ENCODE peak calls at places on chromosomes 7 and 10, in ten cellular contexts. G is heart left ventricle, B is lower leg skin, T is esophagus squamous epithelium, H is fibroblast of mammary gland, F is cardiac fibroblast, A is left ventricle myocardium inferior, C is sigmoid colon, Q is choroid plexus epithelial cell, S is fibroblast of villous mesenchyme. N is an unnamed sample.
A peak's percentile ranks its signal among the peaks of the same experiment; 100 is the strongest.

GRCh38 chr10:120538091-120538490 is 81.1 kb downstream of the PLPP4 start:
- DNase-seq in G (no peak), B (no peak), T (no peak), H (no peak), F (no peak), A (no peak), C (no peak), Q (no peak), S (no peak), N (no peak)

GRCh38 chr7:79523426-79523825 is 70.0 kb upstream of the MAGI2 start:
- DNase-seq in G (no peak), B (no peak), T (no peak), H (peak; percentile 22), F (peak; percentile 72), A (no peak), C (no peak), Q (peak; percentile 82), S (peak; percentile 24), N (peak; percentile 39)

GRCh38 chr7:82840061-82840460 is 322.6 kb downstream of the PCLO start:
- DNase-seq in G (no peak), B (no peak), T (no peak), H (no peak), F (no peak), A (no peak), C (no peak), Q (peak; percentile 10), S (no peak), N (no peak)

GRCh38 chr10:77357185-77357584 is 280.4 kb downstream of the KCNMA1 start:
- DNase-seq in G (no peak), B (no peak), T (no peak), H (no peak), F (no peak), A (no peak), C (no peak), Q (no peak), S (no peak), N (no peak)

GRCh38 chr10:79081353-79082034 is 12.7 kb downstream of the ZMIZ1 start:
- DNase-seq in G (no peak), B (no peak), T (no peak), H (peak; percentile 87), F (peak; percentile 90), A (peak; percentile 55), C (no peak), Q (peak; percentile 87), S (peak; percentile 83), N (peak; percentile 49)

GRCh38 chr10:57716884-57717283 is 550.8 kb downstream of the IPMK start:
- DNase-seq in G (no peak), B (no peak), T (no peak), H (peak; percentile 42), F (peak; percentile 72), A (no peak), C (no peak), Q (peak; percentile 83), S (peak; percentile 42), N (peak; percentile 58)

GRCh38 chr10:126904807-126905686 is at the start of gene DOCK1:
- DNase-seq in G (peak; percentile 80), B (peak; percentile 91), T (no peak), H (peak; percentile 60), F (peak; percentile 68), A (peak; percentile 72), C (peak; percentile 83), Q (peak; percentile 67), S (peak; percentile 72), N (peak; percentile 80)

GRCh38 chr10:31011660-31012022 is 20.0 kb downstream of the ZNF438 start:
- DNase-seq in G (no peak), B (no peak), T (no peak), H (peak; percentile 82), F (peak; percentile 51), A (no peak), C (no peak), Q (no peak), S (peak; percentile 48), N (no peak)

GRCh38 chr7:153022796-153023592 is 263.4 kb downstream of the ACTR3B start:
- DNase-seq in G (no peak), B (peak; percentile 66), T (no peak), H (no peak), F (no peak), A (no peak), C (no peak), Q (no peak), S (no peak), N (no peak)

GRCh38 chr7:94395141-94396041 is 696 bp downstream of the COL1A2 start:
- DNase-seq in G (peak; percentile 41), B (no peak), T (no peak), H (peak; percentile 93), F (peak; percentile 94), A (no peak), C (peak; percentile 88), Q (peak; percentile 96), S (peak; percentile 93), N (peak; percentile 88)

GRCh38 chr7:151400626-151401315 is 9.1 kb downstream of the WDR86 start:
- DNase-seq in G (no peak), B (no peak), T (no peak), H (no peak), F (no peak), A (no peak), C (no peak), Q (no peak), S (no peak), N (no peak)

GRCh38 chr7:105902325-105902911 is 26.0 kb upstream of the ATXN7L1 start:
- DNase-seq in G (no peak), B (no peak), T (no peak), H (no peak), F (no peak), A (no peak), C (no peak), Q (no peak), S (no peak), N (no peak)

GRCh38 chr10:111243126-111243525 is 166.3 kb downstream of the ADRA2A start:
- DNase-seq in G (no peak), B (no peak), T (no peak), H (no peak), F (no peak), A (no peak), C (no peak), Q (no peak), S (no peak), N (no peak)

GRCh38 chr10:22466763-22467334 is 121.6 kb downstream of the SPAG6 start:
- DNase-seq in G (no peak), B (no peak), T (no peak), H (no peak), F (peak; percentile 9), A (no peak), C (no peak), Q (no peak), S (no peak), N (no peak)

GRCh38 chr7:156001496-156002260 is 189.4 kb upstream of the SHH start:
- DNase-seq in G (no peak), B (peak; percentile 64), T (no peak), H (no peak), F (no peak), A (no peak), C (no peak), Q (no peak), S (no peak), N (no peak)

GRCh38 chr10:132850896-132851295 is 64.9 kb upstream of the NKX6-2 start:
- DNase-seq in G (peak; percentile 10), B (peak; percentile 66), T (no peak), H (no peak), F (no peak), A (no peak), C (peak; percentile 41), Q (no peak), S (no peak), N (no peak)

GRCh38 chr10:79146611-79147130 is 77.9 kb downstream of the ZMIZ1 start:
- DNase-seq in G (peak; percentile 72), B (peak; percentile 94), T (no peak), H (peak; percentile 52), F (peak; percentile 23), A (peak; percentile 75), C (peak; percentile 93), Q (no peak), S (peak; percentile 66), N (no peak)

GRCh38 chr7:99997545-99998137 is 17.8 kb upstream of the ZKSCAN1 start:
- DNase-seq in G (peak; percentile 60), B (peak; percentile 88), T (no peak), H (peak; percentile 22), F (peak; percentile 33), A (peak; percentile 55), C (peak; percentile 78), Q (peak; percentile 38), S (peak; percentile 22), N (peak; percentile 20)
- TF ChIP-seq CTCF in G (peak; percentile 35), B (peak; percentile 65), T (peak; percentile 14), H (no peak), F (peak; percentile 18), A (peak; percentile 59), C (peak; percentile 32), Q (peak; percentile 49), S (no peak), N (no peak)

GRCh38 chr7:50367098-50367497 is 62.6 kb downstream of the IKZF1 start:
- DNase-seq in G (no peak), B (no peak), T (no peak), H (no peak), F (no peak), A (no peak), C (no peak), Q (no peak), S (no peak), N (no peak)

GRCh38 chr7:50366311-50366710 is 61.8 kb downstream of the IKZF1 start:
- DNase-seq in G (no peak), B (no peak), T (no peak), H (no peak), F (no peak), A (no peak), C (no peak), Q (no peak), S (no peak), N (no peak)

GRCh38 chr7:50367570-50367969 is 63.1 kb downstream of the IKZF1 start:
- DNase-seq in G (no peak), B (no peak), T (no peak), H (no peak), F (no peak), A (no peak), C (no peak), Q (no peak), S (no peak), N (no peak)

GRCh38 chr7:50369408-50370026 is 65.0 kb downstream of the IKZF1 start:
- DNase-seq in G (no peak), B (no peak), T (no peak), H (peak; percentile 32), F (peak; percentile 29), A (no peak), C (no peak), Q (peak; percentile 58), S (peak; percentile 6), N (peak; percentile 39)

GRCh38 chr7:50368366-50368765 is 63.9 kb downstream of the IKZF1 start:
- DNase-seq in G (no peak), B (no peak), T (no peak), H (no peak), F (no peak), A (no peak), C (no peak), Q (no peak), S (no peak), N (no peak)
- H3K4me3 ChIP-seq in G (no peak overlapping the region), B (no peak overlapping the region), T (no peak overlapping the region), H (no peak overlapping the region), F (no peak overlapping the region), A (no peak overlapping the region), C (no peak overlapping the region), Q (no peak overlapping the region), S (no peak overlapping the region), N (no peak overlapping the region)

GRCh38 chr10:24333736-24334135 is 124.8 kb downstream of the KIAA1217 start:
- DNase-seq in G (no peak), B (no peak), T (no peak), H (no peak), F (peak; percentile 73), A (no peak), C (no peak), Q (peak; percentile 92), S (peak; percentile 3), N (no peak)
- TF ChIP-seq CTCF in G (no peak), B (no peak), T (no peak), H (no peak), F (no peak), A (no peak), C (no peak), Q (no peak), S (no peak), N (no peak)

GRCh38 chr10:116669832-116670644 is 49.3 kb downstream of the PNLIPRP2 start:
- DNase-seq in G (no peak), B (peak; percentile 82), T (no peak), H (no peak), F (no peak), A (no peak), C (no peak), Q (no peak), S (no peak), N (peak; percentile 44)
- H3K4me3 ChIP-seq in G (no peak overlapping the region), B (no peak overlapping the region), T (peak overlapping the region; percentile 53), H (no peak overlapping the region), F (no peak overlapping the region), A (peak overlapping the region; percentile 42), C (peak overlapping the region; percentile 17), Q (no peak overlapping the region), S (no peak overlapping the region), N (peak overlapping the region; percentile 20)